ENCODE peak calls at places on chromosome 1, in five cellular contexts. N, T, S, I and C are unnamed samples.

GRCh38 chr1:51423098-51423821 is 92.9 kb upstream of the TTC39A start:
- DNase-seq in N (peak), I (peak), T (peak), S (no peak), C (no peak)

GRCh38 chr1:66282343-66282852 is 251.6 kb upstream of the SGIP1 start:
- DNase-seq in I (peak), S (no peak), T (peak), N (peak), C (no peak)

GRCh38 chr1:53368314-53369033 is 40.6 kb upstream of the LRP8 start:
- DNase-seq in N (no peak), T (no peak), S (peak), I (no peak), C (no peak)

GRCh38 chr1:204647114-204647804 is 38.3 kb downstream of the LRRN2 start:
- DNase-seq in S (no peak), N (peak), T (peak), I (peak), C (peak)

GRCh38 chr1:170309389-170310013 is 163.7 kb downstream of the NTMT2 start:
- DNase-seq in N (peak), S (no peak), T (peak), I (no peak), C (no peak)

GRCh38 chr1:19096036-19096833 is 113.8 kb downstream of the UBR4 start:
- DNase-seq in T (peak), S (no peak), N (peak), I (peak), C (peak)

GRCh38 chr1:201299968-201300367 is 16.7 kb downstream of the PKP1 start:
- DNase-seq in N (peak), S (no peak), I (peak), T (peak), C (no peak)

GRCh38 chr1:186655877-186656276 is 24.3 kb downstream of the PTGS2 start:
- DNase-seq in T (peak), N (no peak), I (no peak), S (no peak), C (no peak)

GRCh38 chr1:147245586-147246021 is 3.1 kb downstream of the CHD1L start:
- DNase-seq in T (peak), I (no peak), N (peak), S (no peak), C (no peak)

GRCh38 chr1:110390096-110390495 is 730 bp downstream of the SLC16A4 start:
- DNase-seq in T (peak), S (no peak), N (peak), I (peak), C (no peak)

GRCh38 chr1:111615874-111616715 is 3.5 kb upstream of the RAP1A start:
- DNase-seq in T (peak), N (no peak), S (no peak), I (no peak), C (no peak)

GRCh38 chr1:79633456-79633855 is 626.9 kb upstream of the ADGRL4 start:
- DNase-seq in T (peak), I (peak), S (no peak), N (peak), C (no peak)

GRCh38 chr1:185229981-185230380 is 73.0 kb downstream of the SWT1 start:
- DNase-seq in N (no peak), I (no peak), S (no peak), T (no peak), C (no peak)

GRCh38 chr1:54137532-54138061 is 15.2 kb downstream of the CDCP2 start:
- DNase-seq in S (no peak), T (peak), N (peak), I (no peak), C (no peak)

GRCh38 chr1:199123615-199124014 is 484.8 kb downstream of the PTPRC start:
- DNase-seq in T (peak), S (no peak), I (peak), N (peak), C (no peak)

GRCh38 chr1:57761628-57762027 is 337.8 kb upstream of the DAB1 start:
- DNase-seq in N (no peak), S (no peak), T (no peak), I (no peak), C (no peak)

GRCh38 chr1:86541859-86542258 is 5.0 kb upstream of the CLCA4 start:
- DNase-seq in I (no peak), S (no peak), N (peak), T (peak), C (no peak)

GRCh38 chr1:27037518-27037917 is 24.9 kb upstream of the TENT5B start:
- DNase-seq in N (no peak), S (no peak), T (no peak), I (no peak), C (no peak)

GRCh38 chr1:181179980-181180964 is 91.8 kb downstream of the IER5 start:
- DNase-seq in T (peak), N (peak), I (peak), S (peak), C (no peak)

GRCh38 chr1:228721407-228721806 is 13.9 kb upstream of the RHOU start:
- DNase-seq in T (no peak), I (no peak), N (no peak), S (no peak), C (no peak)

GRCh38 chr1:36093226-36093625 is 4.5 kb downstream of the ADPRS start:
- DNase-seq in I (no peak), T (no peak), N (no peak), S (no peak), C (no peak)

GRCh38 chr1:10939654-10940450 is 72.6 kb upstream of the TARDBP start:
- DNase-seq in I (no peak), N (no peak), S (no peak), T (peak), C (no peak)

GRCh38 chr1:54543729-54544496 is 4.1 kb upstream of the ACOT11 start:
- DNase-seq in T (peak), I (peak), N (peak), S (peak), C (no peak)

GRCh38 chr1:145872421-145872891 is 13.2 kb downstream of the ANKRD35 start:
- DNase-seq in S (no peak), N (peak), I (no peak), T (no peak), C (no peak)

DNA sequence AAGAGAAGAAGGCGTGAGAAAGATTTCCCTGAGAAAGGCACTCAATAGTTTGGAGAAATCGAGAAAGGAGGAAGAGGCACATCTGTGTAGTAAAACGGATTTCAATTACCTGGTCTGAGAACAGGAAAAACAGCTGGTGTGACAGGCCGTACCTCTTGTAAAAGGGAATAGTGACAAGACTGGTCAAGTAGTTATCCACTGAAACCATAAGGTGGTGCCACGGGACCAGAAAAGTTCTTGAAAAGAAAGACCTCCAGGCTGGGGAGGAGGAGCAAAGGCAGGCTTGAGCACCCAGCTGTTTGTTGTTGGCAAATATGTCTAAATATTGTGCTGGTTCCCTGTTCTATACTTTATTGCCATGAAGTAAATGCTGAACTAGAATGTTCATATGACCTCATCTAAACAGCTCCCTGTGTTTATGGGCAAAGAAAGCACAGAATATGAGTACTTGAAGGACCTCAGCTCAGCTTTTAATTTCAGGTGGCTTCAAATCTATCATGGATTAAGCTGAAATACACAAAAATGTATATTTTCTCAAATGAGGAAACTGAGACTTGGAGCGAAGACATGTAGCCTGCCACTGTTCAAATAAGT is 4.0 kb downstream of the HAO2 start:
- DNase-seq in S (no peak), I (peak), T (peak), N (peak), C (peak)
- TF ChIP-seq CTCF in S (peak), I (peak), T (no peak), N (no peak), C (no peak)

GRCh38 chr1:45840704-45841103 is 37.3 kb downstream of the MAST2 start:
- DNase-seq in S (no peak), I (no peak), T (peak), N (no peak), C (no peak)

GRCh38 chr1:45842786-45843185 is 39.4 kb downstream of the MAST2 start:
- DNase-seq in S (no peak), N (no peak), I (no peak), T (no peak), C (no peak)

GRCh38 chr1:45848097-45848496 is 44.7 kb downstream of the MAST2 start:
- DNase-seq in N (no peak), I (no peak), S (no peak), T (no peak), C (no peak)

GRCh38 chr1:45846931-45847330 is 43.5 kb downstream of the MAST2 start:
- DNase-seq in I (no peak), S (no peak), N (peak), T (peak), C (no peak)

DNA sequence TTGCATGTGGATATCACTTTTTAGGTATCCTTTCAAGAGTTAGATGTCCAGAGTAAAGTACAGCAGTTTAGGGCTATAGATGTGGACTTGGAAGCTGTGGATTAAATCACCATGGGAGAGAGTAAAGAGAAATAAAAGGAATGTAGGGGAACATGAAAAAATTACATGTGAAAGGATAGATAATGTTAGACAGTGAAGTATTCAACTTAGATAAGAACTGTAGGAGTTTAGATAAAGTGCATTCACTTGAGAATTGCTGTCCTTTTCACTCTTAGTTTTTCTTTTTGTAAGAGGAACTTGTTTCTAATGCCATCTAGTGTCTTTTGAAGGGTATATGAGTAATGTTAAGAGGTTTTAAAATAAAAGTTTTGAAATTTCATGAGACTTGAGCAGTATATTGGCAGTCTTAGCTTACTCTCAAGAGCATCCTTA is 40.1 kb downstream of the MAST2 start:
- DNase-seq in T (peak), N (peak), I (no peak), S (no peak), C (no peak)
- TF ChIP-seq CTCF in T (peak), N (peak), I (peak), S (no peak), C (no peak)

DNA sequence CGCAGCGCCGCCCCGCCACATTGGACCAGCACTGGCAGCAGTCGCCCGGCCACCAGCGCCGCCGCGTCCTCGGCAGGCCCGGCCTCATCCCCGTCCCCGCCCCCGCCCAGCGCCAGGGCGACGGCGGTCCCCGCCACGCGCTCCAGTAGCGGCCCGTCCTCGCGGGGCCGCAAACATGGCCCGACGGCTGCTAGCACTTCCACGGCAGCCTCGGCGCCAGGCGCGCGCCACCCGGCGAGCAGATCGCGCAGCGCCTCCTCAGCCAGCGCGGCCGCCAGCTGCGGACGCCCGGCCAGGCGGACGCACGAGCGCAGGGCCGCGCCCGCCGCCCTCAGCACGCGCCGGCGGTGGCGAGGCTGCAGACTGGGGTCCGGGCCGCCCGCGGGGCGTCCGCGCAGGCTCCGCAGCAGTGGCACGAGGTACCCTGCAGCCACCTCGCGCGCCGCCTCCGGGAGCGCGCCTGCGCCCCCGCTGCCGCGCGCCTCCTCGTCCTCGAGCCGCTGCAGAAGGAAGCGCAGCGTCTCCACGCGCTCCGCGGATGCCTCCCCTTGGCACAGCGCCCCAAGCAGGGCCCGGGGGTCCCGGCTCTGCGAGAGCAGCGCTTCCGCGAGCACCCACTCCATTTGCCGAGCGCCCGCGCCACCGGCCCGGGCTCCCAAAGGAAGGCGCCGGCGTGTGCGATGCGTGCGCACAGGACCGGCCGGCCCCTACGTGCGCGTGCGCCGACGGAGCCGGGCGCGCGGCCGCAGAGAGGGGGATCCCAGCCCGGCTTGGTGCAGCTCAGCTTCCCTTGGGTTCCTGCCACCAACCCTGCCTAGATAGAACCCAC is at the start of gene TARBP1:
- DNase-seq in I (peak), T (peak), N (peak), S (peak), C (peak)
- TF ChIP-seq CTCF in I (no peak), T (peak), N (no peak), S (peak), C (no peak)

GRCh38 chr1:193727850-193728249 is 541.4 kb upstream of the B3GALT2 start:
- DNase-seq in I (no peak), N (no peak), T (no peak), S (no peak), C (no peak)

GRCh38 chr1:193726722-193727121 is 540.3 kb upstream of the B3GALT2 start:
- DNase-seq in N (no peak), S (no peak), T (no peak), I (no peak), C (no peak)

GRCh38 chr1:193730017-193730416 is 543.6 kb upstream of the B3GALT2 start:
- DNase-seq in S (no peak), I (no peak), T (no peak), N (no peak), C (no peak)

GRCh38 chr1:193733674-193734073 is 547.3 kb upstream of the B3GALT2 start:
- DNase-seq in N (no peak), I (no peak), T (no peak), S (no peak), C (no peak)

DNA sequence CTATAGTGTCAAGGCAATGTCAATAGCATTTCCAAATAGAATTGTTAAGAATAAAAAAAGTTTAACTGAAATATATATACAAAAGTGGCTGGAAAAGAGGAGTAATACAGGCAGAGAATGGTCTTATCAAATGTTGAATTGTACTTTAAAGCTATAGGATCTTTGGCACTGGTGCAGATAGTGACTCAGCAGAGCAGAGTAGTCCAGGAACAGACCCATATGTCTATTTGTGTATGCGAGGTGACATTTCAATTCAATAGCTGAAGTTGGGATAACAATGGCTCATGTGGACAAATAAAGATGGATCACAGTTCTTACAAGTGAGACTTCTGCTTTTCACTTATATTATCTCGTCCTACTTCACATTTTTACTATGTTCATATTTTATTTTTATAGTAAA is 543.0 kb upstream of the B3GALT2 start:
- DNase-seq in S (no peak), N (no peak), I (no peak), T (no peak), C (no peak)
- TF ChIP-seq CTCF in S (no peak), N (no peak), I (no peak), T (no peak), C (no peak)

GRCh38 chr1:5640845-5641244 is 351.4 kb downstream of the NPHP4 start:
- DNase-seq in T (no peak), S (no peak), N (no peak), I (no peak), C (peak)
- TF ChIP-seq CTCF in T (no peak), S (peak), N (no peak), I (peak), C (peak)

DNA sequence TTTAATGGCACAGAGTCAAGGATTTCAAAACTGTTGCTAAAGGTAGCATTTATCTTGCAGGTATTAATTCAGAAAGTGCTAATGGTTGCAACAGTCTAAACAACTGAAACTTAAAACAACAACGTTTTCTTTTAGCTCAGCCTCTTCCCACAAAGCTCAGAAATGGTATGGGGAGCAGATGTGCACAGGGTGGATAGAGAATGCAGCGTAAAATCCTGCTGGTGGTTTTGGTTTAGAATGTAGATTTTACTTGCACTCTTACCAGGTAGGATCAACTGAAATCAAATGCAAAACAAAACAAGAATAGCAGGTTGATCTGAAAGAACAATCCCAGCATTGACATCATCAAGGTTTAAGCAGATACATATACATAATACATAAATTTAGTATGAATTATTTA is 3.8 kb upstream of the LRRC8C start:
- DNase-seq in N (no peak), S (no peak), T (no peak), I (no peak), C (no peak)
- TF ChIP-seq CTCF in N (no peak), S (no peak), T (no peak), I (no peak), C (no peak)

GRCh38 chr1:153194331-153195050 is 8.7 kb upstream of the LELP1 start:
- DNase-seq in S (no peak), N (no peak), I (no peak), T (no peak), C (no peak)

GRCh38 chr1:153195216-153195615 is 8.0 kb upstream of the LELP1 start:
- DNase-seq in I (no peak), N (no peak), T (no peak), S (no peak), C (no peak)

GRCh38 chr1:153190373-153190772 is 12.9 kb upstream of the LELP1 start:
- DNase-seq in S (no peak), N (no peak), T (no peak), I (peak), C (no peak)

GRCh38 chr1:153192697-153193096 is 10.5 kb upstream of the LELP1 start:
- DNase-seq in S (no peak), T (no peak), N (no peak), I (peak), C (peak)
- TF ChIP-seq CTCF in S (peak), T (no peak), N (no peak), I (peak), C (peak)

DNA sequence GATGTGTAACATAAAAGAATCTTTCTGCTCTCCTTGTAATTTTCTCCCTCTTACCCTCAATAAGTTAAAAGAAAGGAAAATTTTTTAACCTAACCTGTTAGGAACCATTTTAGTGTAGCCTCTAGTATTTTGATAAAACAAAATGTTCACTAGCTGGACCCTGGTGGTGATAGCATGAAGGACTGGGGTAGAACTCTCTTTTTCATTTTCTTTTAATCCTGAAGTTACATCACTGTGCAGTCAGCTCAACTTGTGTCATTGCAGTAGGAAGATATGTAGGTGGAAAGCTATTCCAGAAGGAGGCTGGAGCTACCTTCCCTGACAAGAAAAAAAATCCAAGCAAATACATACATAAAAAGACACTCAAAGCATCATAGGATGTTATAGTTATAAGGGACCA is 39.3 kb downstream of the NFIA start:
- DNase-seq in N (no peak), I (no peak), T (peak), S (no peak), C (no peak)
- TF ChIP-seq CTCF in N (no peak), I (no peak), T (peak), S (peak), C (peak)

DNA sequence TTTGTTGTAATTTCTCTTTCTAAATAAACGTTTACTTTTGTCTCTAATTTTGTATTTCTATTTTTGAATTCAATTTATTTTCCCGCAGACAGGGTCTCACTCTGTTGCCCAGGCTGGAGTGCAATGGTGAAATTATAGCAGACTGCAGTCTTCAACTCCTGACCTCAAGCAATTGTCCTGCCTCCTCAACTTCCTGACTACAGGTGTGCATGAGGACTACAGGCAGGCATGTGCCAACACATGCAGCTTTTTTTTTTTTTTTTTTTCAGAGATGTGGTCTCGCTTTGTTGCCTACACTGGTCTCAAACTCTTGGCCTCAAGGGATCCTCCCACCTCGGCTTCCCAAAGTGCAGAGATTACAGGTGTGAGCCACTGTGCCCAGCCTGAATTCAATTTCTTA is 36.7 kb upstream of the IL20 start:
- DNase-seq in T (no peak), I (no peak), N (no peak), S (no peak), C (no peak)
- TF ChIP-seq CTCF in T (no peak), I (peak), N (peak), S (no peak), C (no peak)